ENCODE peak calls at places on chromosomes 5 and 9, in six cellular contexts. Q is body of pancreas; G is CD8-positive, alpha-beta memory T cell; I is A549; K is GM04504; H is anterior cingulate cortex. R is an unnamed sample.

GRCh38 chr5:1801061-1801953 is at the start of gene NDUFS6:
- DNase-seq in Q (peak), G (peak), I (peak), K (no peak), H (peak), R (peak)

GRCh38 chr9:18478517-18479361 is 4.8 kb downstream of the ADAMTSL1 start:
- DNase-seq in Q (no peak), G (no peak), I (no peak), K (peak), H (no peak), R (no peak)

GRCh38 chr5:54301852-54302251 is 8.5 kb downstream of the ARL15 start:
- DNase-seq in Q (no peak), G (no peak), I (no peak), K (no peak), H (no peak), R (no peak)

GRCh38 chr9:133792721-133793470 is 54.7 kb upstream of the SARDH start:
- DNase-seq in Q (peak), G (peak), I (peak), K (peak), H (peak), R (peak)

GRCh38 chr5:4879693-4880303 is 260.3 kb upstream of the ADAMTS16 start:
- DNase-seq in Q (peak), G (no peak), I (peak), K (peak), H (peak), R (peak)

GRCh38 chr5:173835131-173835530 is 53.0 kb upstream of the CPEB4 start:
- DNase-seq in Q (no peak), G (no peak), I (no peak), K (no peak), H (no peak), R (no peak)

GRCh38 chr5:96961053-96961452 is 25.2 kb downstream of the LNPEP start:
- DNase-seq in Q (no peak), G (no peak), I (no peak), K (no peak), H (no peak), R (no peak)

GRCh38 chr9:137918331-137919094 is 40.9 kb downstream of the CACNA1B start:
- DNase-seq in Q (no peak), G (no peak), I (no peak), K (no peak), H (peak), R (peak)

GRCh38 chr9:92723299-92723625 is 41.4 kb downstream of the BICD2 start:
- DNase-seq in Q (no peak), G (no peak), I (no peak), K (peak), H (no peak), R (no peak)

GRCh38 chr5:116527587-116527986 is 47.0 kb downstream of the SEMA6A start:
- DNase-seq in Q (no peak), G (no peak), I (no peak), K (no peak), H (no peak), R (no peak)

GRCh38 chr5:110865400-110866094 is 126.7 kb downstream of the SLC25A46 start:
- DNase-seq in Q (no peak), G (no peak), I (peak), K (peak), H (no peak), R (no peak)

GRCh38 chr9:109277451-109277850 is 43.4 kb downstream of the EPB41L4B start:
- DNase-seq in Q (peak), G (no peak), I (no peak), K (no peak), H (no peak), R (peak)

GRCh38 chr9:124812401-124813016 is 35.6 kb downstream of the OLFML2A start:
- DNase-seq in Q (no peak), G (no peak), I (peak), K (peak), H (no peak), R (no peak)

GRCh38 chr5:98248949-98249348 is 524.5 kb upstream of the RGMB start:
- DNase-seq in Q (no peak), G (no peak), I (no peak), K (peak), H (no peak), R (no peak)

GRCh38 chr5:83654427-83654994 is 66.1 kb downstream of the HAPLN1 start:
- DNase-seq in Q (no peak), G (no peak), I (no peak), K (no peak), H (no peak), R (no peak)

GRCh38 chr5:168423478-168423877 is 62.8 kb upstream of the RARS1 start:
- DNase-seq in Q (no peak), G (no peak), I (no peak), K (no peak), H (no peak), R (no peak)

GRCh38 chr9:33467526-33467925 is 6.2 kb downstream of the NOL6 start:
- DNase-seq in Q (no peak), G (no peak), I (no peak), K (no peak), H (peak), R (no peak)

GRCh38 chr9:20623021-20623747 is 885 bp upstream of the MLLT3 start:
- DNase-seq in Q (peak), G (peak), I (peak), K (no peak), H (no peak), R (no peak)

R was measured in cerebellum.